ENCODE peak calls at places on chromosomes 5 and 9, in nine cellular contexts. One of them, this sample, is unnamed.

GRCh38 chr5:67182406-67182805 is 14.2 kb downstream of the CD180 start:
- DNase-seq in endothelial cell: no peak
- DNase-seq in uterus: peak; percentile 82
- DNase-seq in effector CD8-positive, alpha-beta T cell: no peak
- DNase-seq in hippocampal formation: no peak
- DNase-seq in T-helper 17 cell: no peak
- DNase-seq in gastrocnemius medialis: peak; percentile 35
- DNase-seq in non-pigmented ciliary epithelial cell: peak; percentile 89
- DNase-seq in NCI-H510A treated with DMSO at 0.1 percent for 48 hours: no peak
- DNase-seq in this sample: peak; percentile 36

GRCh38 chr9:30670805-30671562 is 1713.5 kb upstream of the ACO1 start:
- DNase-seq in endothelial cell: no peak
- DNase-seq in effector CD8-positive, alpha-beta T cell: no peak
- DNase-seq in T-helper 17 cell: no peak
- DNase-seq in non-pigmented ciliary epithelial cell: no peak
- DNase-seq in gastrocnemius medialis: no peak
- DNase-seq in uterus: no peak
- DNase-seq in NCI-H510A treated with DMSO at 0.1 percent for 48 hours: no peak
- DNase-seq in hippocampal formation: no peak
- DNase-seq in this sample: no peak

GRCh38 chr5:177371705-177372533 is 12.3 kb upstream of the SLC34A1 start:
- DNase-seq in effector CD8-positive, alpha-beta T cell: no peak
- DNase-seq in T-helper 17 cell: no peak
- DNase-seq in NCI-H510A treated with DMSO at 0.1 percent for 48 hours: no peak
- DNase-seq in endothelial cell: no peak
- DNase-seq in uterus: no peak
- DNase-seq in hippocampal formation: no peak
- DNase-seq in gastrocnemius medialis: no peak
- DNase-seq in non-pigmented ciliary epithelial cell: no peak
- DNase-seq in this sample: no peak

GRCh38 chr9:127109212-127109711 is 13.2 kb downstream of the ANGPTL2 start:
- DNase-seq in endothelial cell: no peak
- DNase-seq in gastrocnemius medialis: no peak
- DNase-seq in non-pigmented ciliary epithelial cell: no peak
- DNase-seq in NCI-H510A treated with DMSO at 0.1 percent for 48 hours: no peak
- DNase-seq in hippocampal formation: no peak
- DNase-seq in uterus: no peak
- DNase-seq in effector CD8-positive, alpha-beta T cell: no peak
- DNase-seq in T-helper 17 cell: no peak
- DNase-seq in this sample: no peak

GRCh38 chr9:129879103-129879699 is 43.9 kb downstream of the USP20 start:
- DNase-seq in hippocampal formation: no peak
- DNase-seq in endothelial cell: no peak
- DNase-seq in T-helper 17 cell: no peak
- DNase-seq in uterus: no peak
- DNase-seq in non-pigmented ciliary epithelial cell: no peak
- DNase-seq in NCI-H510A treated with DMSO at 0.1 percent for 48 hours: no peak
- DNase-seq in gastrocnemius medialis: no peak
- DNase-seq in effector CD8-positive, alpha-beta T cell: no peak
- DNase-seq in this sample: no peak

GRCh38 chr5:74622122-74622521 is 18.4 kb downstream of the ENC1 start:
- DNase-seq in T-helper 17 cell: no peak
- DNase-seq in hippocampal formation: no peak
- DNase-seq in endothelial cell: no peak
- DNase-seq in gastrocnemius medialis: no peak
- DNase-seq in uterus: no peak
- DNase-seq in non-pigmented ciliary epithelial cell: no peak
- DNase-seq in effector CD8-positive, alpha-beta T cell: no peak
- DNase-seq in NCI-H510A treated with DMSO at 0.1 percent for 48 hours: no peak
- DNase-seq in this sample: no peak

GRCh38 chr5:62327627-62328026 is 21.6 kb downstream of the KIF2A start:
- DNase-seq in T-helper 17 cell: no peak
- DNase-seq in effector CD8-positive, alpha-beta T cell: no peak
- DNase-seq in uterus: no peak
- DNase-seq in gastrocnemius medialis: no peak
- DNase-seq in NCI-H510A treated with DMSO at 0.1 percent for 48 hours: no peak
- DNase-seq in endothelial cell: no peak
- DNase-seq in hippocampal formation: no peak
- DNase-seq in non-pigmented ciliary epithelial cell: no peak
- DNase-seq in this sample: no peak

GRCh38 chr5:54178991-54179390 is 131.4 kb downstream of the ARL15 start:
- DNase-seq in T-helper 17 cell: no peak
- DNase-seq in non-pigmented ciliary epithelial cell: no peak
- DNase-seq in hippocampal formation: no peak
- DNase-seq in endothelial cell: no peak
- DNase-seq in gastrocnemius medialis: no peak
- DNase-seq in effector CD8-positive, alpha-beta T cell: no peak
- DNase-seq in NCI-H510A treated with DMSO at 0.1 percent for 48 hours: no peak
- DNase-seq in uterus: no peak
- DNase-seq in this sample: no peak

GRCh38 chr5:33582417-33582816 is 141.7 kb downstream of the TARS1 start:
- DNase-seq in endothelial cell: no peak
- DNase-seq in gastrocnemius medialis: no peak
- DNase-seq in uterus: no peak
- DNase-seq in NCI-H510A treated with DMSO at 0.1 percent for 48 hours: no peak
- DNase-seq in effector CD8-positive, alpha-beta T cell: no peak
- DNase-seq in T-helper 17 cell: no peak
- DNase-seq in hippocampal formation: no peak
- DNase-seq in non-pigmented ciliary epithelial cell: no peak
- DNase-seq in this sample: no peak

GRCh38 chr5:89901983-89902382 is 507.6 kb downstream of the CETN3 start:
- DNase-seq in hippocampal formation: no peak
- DNase-seq in non-pigmented ciliary epithelial cell: no peak
- DNase-seq in effector CD8-positive, alpha-beta T cell: no peak
- DNase-seq in endothelial cell: no peak
- DNase-seq in T-helper 17 cell: no peak
- DNase-seq in gastrocnemius medialis: peak; percentile 3
- DNase-seq in NCI-H510A treated with DMSO at 0.1 percent for 48 hours: no peak
- DNase-seq in uterus: peak; percentile 35
- DNase-seq in this sample: no peak

GRCh38 chr5:56693220-56693579 is 122.1 kb upstream of the MAP3K1 start:
- DNase-seq in endothelial cell: no peak
- DNase-seq in non-pigmented ciliary epithelial cell: no peak
- DNase-seq in gastrocnemius medialis: no peak
- DNase-seq in uterus: no peak
- DNase-seq in T-helper 17 cell: no peak
- DNase-seq in NCI-H510A treated with DMSO at 0.1 percent for 48 hours: no peak
- DNase-seq in effector CD8-positive, alpha-beta T cell: no peak
- DNase-seq in hippocampal formation: no peak
- DNase-seq in this sample: no peak

GRCh38 chr9:89382026-89382986 is 64.0 kb downstream of the SECISBP2 start:
- DNase-seq in non-pigmented ciliary epithelial cell: no peak
- DNase-seq in effector CD8-positive, alpha-beta T cell: no peak
- DNase-seq in endothelial cell: no peak
- DNase-seq in hippocampal formation: no peak
- DNase-seq in T-helper 17 cell: no peak
- DNase-seq in uterus: no peak
- DNase-seq in gastrocnemius medialis: no peak
- DNase-seq in NCI-H510A treated with DMSO at 0.1 percent for 48 hours: no peak
- DNase-seq in this sample: no peak

GRCh38 chr9:108521063-108521462 is 334.7 kb downstream of the ACTL7B start:
- DNase-seq in endothelial cell: no peak
- DNase-seq in hippocampal formation: no peak
- DNase-seq in non-pigmented ciliary epithelial cell: no peak
- DNase-seq in T-helper 17 cell: no peak
- DNase-seq in gastrocnemius medialis: no peak
- DNase-seq in effector CD8-positive, alpha-beta T cell: no peak
- DNase-seq in NCI-H510A treated with DMSO at 0.1 percent for 48 hours: no peak
- DNase-seq in uterus: no peak
- DNase-seq in this sample: no peak

GRCh38 chr5:53109041-53109435 is 519 bp downstream of the MOCS2 start:
- DNase-seq in hippocampal formation: peak; percentile 26
- DNase-seq in NCI-H510A treated with DMSO at 0.1 percent for 48 hours: peak; percentile 1
- DNase-seq in non-pigmented ciliary epithelial cell: no peak
- DNase-seq in effector CD8-positive, alpha-beta T cell: no peak
- DNase-seq in gastrocnemius medialis: no peak
- DNase-seq in endothelial cell: no peak
- DNase-seq in T-helper 17 cell: no peak
- DNase-seq in uterus: no peak
- DNase-seq in this sample: peak; percentile 11

GRCh38 chr5:168851902-168852321 is 272.7 kb upstream of the PANK3 start:
- DNase-seq in endothelial cell: no peak
- DNase-seq in effector CD8-positive, alpha-beta T cell: no peak
- DNase-seq in T-helper 17 cell: no peak
- DNase-seq in non-pigmented ciliary epithelial cell: peak; percentile 34
- DNase-seq in NCI-H510A treated with DMSO at 0.1 percent for 48 hours: peak; percentile 9
- DNase-seq in hippocampal formation: no peak
- DNase-seq in uterus: no peak
- DNase-seq in gastrocnemius medialis: no peak
- DNase-seq in this sample: no peak

GRCh38 chr9:22452415-22453010 is 5.9 kb downstream of the DMRTA1 start:
- DNase-seq in non-pigmented ciliary epithelial cell: no peak
- DNase-seq in endothelial cell: peak; percentile 48
- DNase-seq in hippocampal formation: no peak
- DNase-seq in effector CD8-positive, alpha-beta T cell: no peak
- DNase-seq in T-helper 17 cell: peak; percentile 33
- DNase-seq in uterus: peak; percentile 24
- DNase-seq in NCI-H510A treated with DMSO at 0.1 percent for 48 hours: no peak
- DNase-seq in gastrocnemius medialis: no peak
- DNase-seq in this sample: peak; percentile 57

GRCh38 chr9:211557-211956 is 3.1 kb upstream of the DOCK8 start:
- DNase-seq in gastrocnemius medialis: no peak
- DNase-seq in non-pigmented ciliary epithelial cell: no peak
- DNase-seq in T-helper 17 cell: no peak
- DNase-seq in NCI-H510A treated with DMSO at 0.1 percent for 48 hours: no peak
- DNase-seq in effector CD8-positive, alpha-beta T cell: no peak
- DNase-seq in endothelial cell: no peak
- DNase-seq in hippocampal formation: peak; percentile 55
- DNase-seq in uterus: no peak
- DNase-seq in this sample: no peak

GRCh38 chr5:147169399-147169798 is 65.4 kb upstream of the STK32A start:
- DNase-seq in uterus: no peak
- DNase-seq in non-pigmented ciliary epithelial cell: no peak
- DNase-seq in effector CD8-positive, alpha-beta T cell: no peak
- DNase-seq in endothelial cell: no peak
- DNase-seq in NCI-H510A treated with DMSO at 0.1 percent for 48 hours: no peak
- DNase-seq in hippocampal formation: no peak
- DNase-seq in gastrocnemius medialis: no peak
- DNase-seq in T-helper 17 cell: no peak
- DNase-seq in this sample: no peak

GRCh38 chr5:134018154-134018985 is 13.6 kb upstream of the VDAC1 start:
- DNase-seq in effector CD8-positive, alpha-beta T cell: no peak
- DNase-seq in NCI-H510A treated with DMSO at 0.1 percent for 48 hours: no peak
- DNase-seq in uterus: no peak
- DNase-seq in T-helper 17 cell: no peak
- DNase-seq in endothelial cell: no peak
- DNase-seq in gastrocnemius medialis: no peak
- DNase-seq in hippocampal formation: no peak
- DNase-seq in non-pigmented ciliary epithelial cell: no peak
- DNase-seq in this sample: no peak

GRCh38 chr5:113162208-113162607 is 185.6 kb downstream of the DCP2 start:
- DNase-seq in NCI-H510A treated with DMSO at 0.1 percent for 48 hours: no peak
- DNase-seq in endothelial cell: no peak
- DNase-seq in non-pigmented ciliary epithelial cell: no peak
- DNase-seq in effector CD8-positive, alpha-beta T cell: no peak
- DNase-seq in hippocampal formation: no peak
- DNase-seq in uterus: no peak
- DNase-seq in T-helper 17 cell: no peak
- DNase-seq in gastrocnemius medialis: no peak
- DNase-seq in this sample: no peak

GRCh38 chr9:130220351-130220750 is 45.2 kb upstream of the HMCN2 start:
- DNase-seq in effector CD8-positive, alpha-beta T cell: no peak
- DNase-seq in hippocampal formation: no peak
- DNase-seq in non-pigmented ciliary epithelial cell: no peak
- DNase-seq in gastrocnemius medialis: no peak
- DNase-seq in NCI-H510A treated with DMSO at 0.1 percent for 48 hours: no peak
- DNase-seq in uterus: peak; percentile 70
- DNase-seq in endothelial cell: no peak
- DNase-seq in T-helper 17 cell: no peak
- DNase-seq in this sample: peak; percentile 63

GRCh38 chr9:79663878-79664277 is 92.1 kb downstream of the TLE4 start:
- DNase-seq in non-pigmented ciliary epithelial cell: no peak
- DNase-seq in effector CD8-positive, alpha-beta T cell: no peak
- DNase-seq in NCI-H510A treated with DMSO at 0.1 percent for 48 hours: no peak
- DNase-seq in T-helper 17 cell: no peak
- DNase-seq in hippocampal formation: no peak
- DNase-seq in gastrocnemius medialis: no peak
- DNase-seq in uterus: no peak
- DNase-seq in endothelial cell: no peak
- DNase-seq in this sample: peak; percentile 61

GRCh38 chr5:101424530-101425175 is 521.6 kb upstream of the ST8SIA4 start:
- DNase-seq in effector CD8-positive, alpha-beta T cell: no peak
- DNase-seq in hippocampal formation: no peak
- DNase-seq in T-helper 17 cell: no peak
- DNase-seq in uterus: no peak
- DNase-seq in non-pigmented ciliary epithelial cell: peak; percentile 36
- DNase-seq in NCI-H510A treated with DMSO at 0.1 percent for 48 hours: peak; percentile 2
- DNase-seq in endothelial cell: no peak
- DNase-seq in gastrocnemius medialis: no peak
- DNase-seq in this sample: no peak

GRCh38 chr9:69981686-69982450 is 61.8 kb upstream of the MAMDC2 start:
- DNase-seq in effector CD8-positive, alpha-beta T cell: no peak
- DNase-seq in non-pigmented ciliary epithelial cell: peak; percentile 26
- DNase-seq in hippocampal formation: no peak
- DNase-seq in gastrocnemius medialis: no peak
- DNase-seq in NCI-H510A treated with DMSO at 0.1 percent for 48 hours: peak; percentile 42
- DNase-seq in T-helper 17 cell: no peak
- DNase-seq in endothelial cell: no peak
- DNase-seq in uterus: no peak
- DNase-seq in this sample: peak; percentile 7

GRCh38 chr5:109943701-109944235 is 254.0 kb downstream of the MAN2A1 start:
- DNase-seq in hippocampal formation: no peak
- DNase-seq in effector CD8-positive, alpha-beta T cell: no peak
- DNase-seq in endothelial cell: no peak
- DNase-seq in NCI-H510A treated with DMSO at 0.1 percent for 48 hours: no peak
- DNase-seq in T-helper 17 cell: no peak
- DNase-seq in non-pigmented ciliary epithelial cell: no peak
- DNase-seq in gastrocnemius medialis: no peak
- DNase-seq in uterus: no peak
- DNase-seq in this sample: no peak

GRCh38 chr9:138096192-138096845 is 218.7 kb downstream of the CACNA1B start:
- DNase-seq in endothelial cell: no peak
- DNase-seq in effector CD8-positive, alpha-beta T cell: no peak
- DNase-seq in non-pigmented ciliary epithelial cell: no peak
- DNase-seq in uterus: no peak
- DNase-seq in hippocampal formation: no peak
- DNase-seq in gastrocnemius medialis: no peak
- DNase-seq in NCI-H510A treated with DMSO at 0.1 percent for 48 hours: no peak
- DNase-seq in T-helper 17 cell: no peak
- DNase-seq in this sample: no peak

GRCh38 chr9:34363619-34364351 is 12.9 kb downstream of the MYORG start:
- DNase-seq in uterus: no peak
- DNase-seq in NCI-H510A treated with DMSO at 0.1 percent for 48 hours: no peak
- DNase-seq in T-helper 17 cell: no peak
- DNase-seq in endothelial cell: peak; percentile 69
- DNase-seq in effector CD8-positive, alpha-beta T cell: no peak
- DNase-seq in non-pigmented ciliary epithelial cell: no peak
- DNase-seq in hippocampal formation: no peak
- DNase-seq in gastrocnemius medialis: no peak
- DNase-seq in this sample: peak; percentile 75

GRCh38 chr5:2014058-2014610 is 131.4 kb upstream of the IRX4 start:
- DNase-seq in gastrocnemius medialis: no peak
- DNase-seq in NCI-H510A treated with DMSO at 0.1 percent for 48 hours: no peak
- DNase-seq in endothelial cell: no peak
- DNase-seq in non-pigmented ciliary epithelial cell: no peak
- DNase-seq in T-helper 17 cell: no peak
- DNase-seq in hippocampal formation: no peak
- DNase-seq in uterus: no peak
- DNase-seq in effector CD8-positive, alpha-beta T cell: no peak
- DNase-seq in this sample: no peak

GRCh38 chr9:79580065-79580464 is 8.3 kb downstream of the TLE4 start:
- DNase-seq in gastrocnemius medialis: no peak
- DNase-seq in uterus: no peak
- DNase-seq in NCI-H510A treated with DMSO at 0.1 percent for 48 hours: no peak
- DNase-seq in hippocampal formation: no peak
- DNase-seq in T-helper 17 cell: no peak
- DNase-seq in endothelial cell: no peak
- DNase-seq in non-pigmented ciliary epithelial cell: no peak
- DNase-seq in effector CD8-positive, alpha-beta T cell: no peak
- DNase-seq in this sample: no peak

GRCh38 chr5:74285876-74286275 is 354.7 kb downstream of the ENC1 start:
- DNase-seq in NCI-H510A treated with DMSO at 0.1 percent for 48 hours: no peak
- DNase-seq in non-pigmented ciliary epithelial cell: no peak
- DNase-seq in hippocampal formation: peak; percentile 17
- DNase-seq in uterus: no peak
- DNase-seq in gastrocnemius medialis: no peak
- DNase-seq in T-helper 17 cell: no peak
- DNase-seq in endothelial cell: no peak
- DNase-seq in effector CD8-positive, alpha-beta T cell: no peak
- DNase-seq in this sample: no peak

GRCh38 chr5:174387448-174387847 is 336.9 kb upstream of the MSX2 start:
- DNase-seq in T-helper 17 cell: no peak
- DNase-seq in effector CD8-positive, alpha-beta T cell: no peak
- DNase-seq in non-pigmented ciliary epithelial cell: no peak
- DNase-seq in endothelial cell: no peak
- DNase-seq in gastrocnemius medialis: no peak
- DNase-seq in NCI-H510A treated with DMSO at 0.1 percent for 48 hours: no peak
- DNase-seq in hippocampal formation: no peak
- DNase-seq in uterus: no peak
- DNase-seq in this sample: no peak